ENCODE peak calls at places on chromosomes 5 and 9, in four cellular contexts. P is GM23338, T is astrocyte, B is lung. N is an unnamed sample.

GRCh38 chr5:177496111-177497010 is 1.0 kb downstream of the PDLIM7 start:
- DNase-seq in P (peak; percentile 95), T (peak; percentile 88), B (peak; percentile 55), N (peak; percentile 83)

GRCh38 chr5:132850066-132850465 is 16.2 kb downstream of the GDF9 start:
- DNase-seq in P (no peak), T (peak; percentile 36), B (no peak), N (no peak)

GRCh38 chr5:51033215-51033614 is 350.0 kb upstream of the ISL1 start:
- DNase-seq in P (no peak), T (no peak), B (no peak), N (no peak)

GRCh38 chr5:127187711-127188110 is 102.9 kb upstream of the MEGF10 start:
- DNase-seq in P (no peak), T (no peak), B (no peak), N (no peak)

GRCh38 chr5:7274180-7274579 is 121.8 kb upstream of the ADCY2 start:
- DNase-seq in P (no peak), T (no peak), B (no peak), N (no peak)

GRCh38 chr9:128724744-128725211 is 851 bp upstream of the ZDHHC12 start:
- DNase-seq in P (peak; percentile 97), T (peak; percentile 68), B (peak; percentile 59), N (peak; percentile 85)

GRCh38 chr9:23746317-23746716 is 79.7 kb downstream of the ELAVL2 start:
- DNase-seq in P (no peak), T (no peak), B (no peak), N (no peak)

GRCh38 chr5:124328201-124328600 is 418.2 kb downstream of the ZNF608 start:
- DNase-seq in P (no peak), T (no peak), B (no peak), N (no peak)

GRCh38 chr5:36606437-36607113 is at the start of gene SLC1A3:
- DNase-seq in P (peak; percentile 84), T (peak; percentile 81), B (peak; percentile 52), N (peak; percentile 83)

GRCh38 chr9:34457266-34458012 is 931 bp downstream of the FAM219A start:
- DNase-seq in P (peak; percentile 80), T (peak; percentile 69), B (peak; percentile 48), N (peak; percentile 23)

GRCh38 chr5:1880377-1881272 is 2.1 kb downstream of the IRX4 start:
- DNase-seq in P (peak; percentile 92), T (no peak), B (no peak), N (no peak)

GRCh38 chr5:179255527-179256228 is 89.6 kb downstream of the ADAMTS2 start:
- DNase-seq in P (no peak), T (no peak), B (no peak), N (no peak)

GRCh38 chr9:134945509-134946275 is 28.0 kb upstream of the FCN1 start:
- DNase-seq in P (no peak), T (no peak), B (no peak), N (no peak)

GRCh38 chr9:36192196-36192595 is 1.5 kb downstream of the CLTA start:
- DNase-seq in P (peak; percentile 20), T (no peak), B (no peak), N (no peak)

GRCh38 chr5:53481887-53482716 is 1.7 kb downstream of the FST start:
- DNase-seq in P (peak; percentile 71), T (peak; percentile 53), B (peak; percentile 81), N (peak; percentile 77)

GRCh38 chr5:54455413-54456157 is at the start of gene HSPB3:
- DNase-seq in P (no peak), T (peak; percentile 86), B (no peak), N (no peak)

GRCh38 chr5:4938941-4939546 is 201.1 kb upstream of the ADAMTS16 start:
- DNase-seq in P (no peak), T (no peak), B (no peak), N (no peak)

GRCh38 chr9:36948051-36948450 is 86.0 kb downstream of the PAX5 start:
- DNase-seq in P (peak; percentile 10), T (no peak), B (no peak), N (no peak)

GRCh38 chr9:106716820-106717219 is 146.1 kb upstream of the ZNF462 start:
- DNase-seq in P (no peak), T (no peak), B (no peak), N (no peak)

GRCh38 chr9:120464176-120464575 is 115.8 kb downstream of the CDK5RAP2 start:
- DNase-seq in P (no peak), T (no peak), B (no peak), N (no peak)

GRCh38 chr5:146751054-146751453 is 127.5 kb downstream of the PPP2R2B start:
- DNase-seq in P (no peak), T (peak; percentile 88), B (no peak), N (no peak)

GRCh38 chr5:56825222-56825824 is 10.0 kb downstream of the MAP3K1 start:
- DNase-seq in P (no peak), T (no peak), B (no peak), N (no peak)

GRCh38 chr9:128773049-128773448 is 1.3 kb upstream of the ZER1 start:
- DNase-seq in P (no peak), T (no peak), B (no peak), N (no peak)

GRCh38 chr5:1651971-1652872 is 128.5 kb upstream of the LPCAT1 start:
- DNase-seq in P (no peak), T (no peak), B (no peak), N (no peak)

GRCh38 chr5:43042626-43043399 is 2.7 kb upstream of the ANXA2R start:
- DNase-seq in P (peak; percentile 55), T (peak; percentile 75), B (peak; percentile 75), N (peak; percentile 76)

GRCh38 chr5:160548949-160549665 is 127.5 kb downstream of the PTTG1 start:
- DNase-seq in P (no peak), T (peak; percentile 67), B (no peak), N (no peak)

GRCh38 chr5:56465757-56466127 is 232.6 kb upstream of the ANKRD55 start:
- DNase-seq in P (no peak), T (no peak), B (no peak), N (no peak)

GRCh38 chr9:133693116-133693515 is 45.0 kb downstream of the SARDH start:
- DNase-seq in P (no peak), T (no peak), B (no peak), N (no peak)
- H3K27me3 ChIP-seq in P (no peaks in the 10 kb centered on the region), T (no peaks in the 10 kb centered on the region), B (no peaks in the 10 kb centered on the region), N (no peaks in the 10 kb centered on the region)

DNA sequence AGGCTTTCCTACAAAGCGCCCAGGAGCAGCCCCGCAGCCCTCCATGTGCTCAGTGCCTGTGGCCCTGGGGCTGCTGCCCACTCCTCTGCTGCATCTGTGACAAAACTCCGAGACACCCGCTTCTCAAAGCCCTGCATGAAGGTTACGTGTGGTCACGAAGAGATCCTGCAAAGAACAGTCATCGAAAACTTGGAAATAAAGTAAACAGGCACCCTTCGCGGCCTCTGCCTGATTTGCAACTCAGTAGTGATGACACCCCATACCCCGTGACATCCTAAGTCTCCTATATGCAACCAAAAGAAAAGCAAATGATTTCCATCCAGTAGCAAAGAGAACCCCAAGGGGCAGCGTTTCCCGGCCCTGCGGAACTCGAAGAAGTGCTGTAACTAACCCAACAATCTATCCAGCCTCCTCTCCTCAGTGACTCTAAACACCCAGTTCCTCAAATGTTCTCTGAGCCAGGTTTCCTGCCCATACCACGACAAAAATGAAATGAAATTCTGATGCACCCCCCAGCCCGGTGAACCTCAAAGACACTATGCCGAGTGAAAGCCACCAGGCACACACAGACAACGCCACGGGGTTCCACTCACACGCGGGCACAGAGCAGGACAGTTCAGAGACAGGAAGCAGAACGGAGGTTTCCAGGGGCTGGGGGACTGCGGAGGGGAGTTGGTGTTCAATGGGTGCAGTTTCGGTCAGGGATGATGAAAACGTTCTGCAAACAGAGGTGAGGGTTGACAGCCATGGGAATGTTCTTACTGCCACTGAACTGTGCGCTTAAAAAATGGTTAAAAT is 19.0 kb downstream of the NACC2 start:
- DNase-seq in P (peak; percentile 24), T (no peak), B (no peak), N (no peak)
- H3K27me3 ChIP-seq in P (no peaks in the 10 kb centered on the region), T (no peaks in the 10 kb centered on the region), B (no peaks in the 10 kb centered on the region), N (no peaks in the 10 kb centered on the region)

GRCh38 chr5:77641963-77642589 is 3.6 kb upstream of the OTP start:
- DNase-seq in P (peak; percentile 24), T (no peak), B (no peak), N (no peak)
- H3K27me3 ChIP-seq in P (peaks cover 99% of the 10 kb centered on the region), T (peaks cover 99% of the 10 kb centered on the region), B (no peaks in the 10 kb centered on the region), N (no peaks in the 10 kb centered on the region)

GRCh38 chr9:122368642-122369041 is 2.2 kb upstream of the PTGS1 start:
- DNase-seq in P (no peak), T (no peak), B (no peak), N (no peak)
- H3K27me3 ChIP-seq in P (peaks cover 47% of the 10 kb centered on the region), T (peaks cover 22% of the 10 kb centered on the region), B (no peaks in the 10 kb centered on the region), N (no peaks in the 10 kb centered on the region)